ENCODE peak calls at places on chromosomes 4 and X, in seven cellular contexts. One of them, this sample, is unnamed.

GRCh38 chr4:38940476-38940875 is 72.9 kb downstream of the FAM114A1 start:
- DNase-seq in AG04450: no peak
- DNase-seq in epithelial cell of esophagus: no peak
- DNase-seq in stimulated activated CD4-positive, alpha-beta T cell treated with anti-CD3 and anti-CD28 coated beads, Interleukin-12 subunit alpha, Interleukin-12 subunit beta, amount 100 ng/mL, for 48 hours: no peak
- DNase-seq in NCI-H1092: no peak
- DNase-seq in cardiac muscle cell: no peak
- DNase-seq in HS-27A: no peak
- DNase-seq in this sample: no peak

GRCh38 chr4:14701389-14701788 is 300.9 kb upstream of the CPEB2 start:
- DNase-seq in AG04450: no peak
- DNase-seq in epithelial cell of esophagus: no peak
- DNase-seq in stimulated activated CD4-positive, alpha-beta T cell treated with anti-CD3 and anti-CD28 coated beads, Interleukin-12 subunit alpha, Interleukin-12 subunit beta, amount 100 ng/mL, for 48 hours: no peak
- DNase-seq in NCI-H1092: no peak
- DNase-seq in cardiac muscle cell: no peak
- DNase-seq in HS-27A: no peak
- DNase-seq in this sample: no peak

GRCh38 chr4:10704050-10704810 is 19.7 kb upstream of the CLNK start:
- DNase-seq in AG04450: no peak
- DNase-seq in epithelial cell of esophagus: no peak
- DNase-seq in stimulated activated CD4-positive, alpha-beta T cell treated with anti-CD3 and anti-CD28 coated beads, Interleukin-12 subunit alpha, Interleukin-12 subunit beta, amount 100 ng/mL, for 48 hours: no peak
- DNase-seq in NCI-H1092: no peak
- DNase-seq in cardiac muscle cell: no peak
- DNase-seq in HS-27A: no peak
- DNase-seq in this sample: no peak

GRCh38 chrX:39011454-39012204 is 210.4 kb downstream of the MID1IP1 start:
- DNase-seq in AG04450: no peak
- DNase-seq in epithelial cell of esophagus: peak
- DNase-seq in stimulated activated CD4-positive, alpha-beta T cell treated with anti-CD3 and anti-CD28 coated beads, Interleukin-12 subunit alpha, Interleukin-12 subunit beta, amount 100 ng/mL, for 48 hours: no peak
- DNase-seq in NCI-H1092: no peak
- DNase-seq in cardiac muscle cell: no peak
- DNase-seq in HS-27A: peak
- DNase-seq in this sample: no peak

GRCh38 chr4:8644461-8644891 is 51.9 kb downstream of the CPZ start:
- DNase-seq in AG04450: no peak
- DNase-seq in epithelial cell of esophagus: no peak
- DNase-seq in stimulated activated CD4-positive, alpha-beta T cell treated with anti-CD3 and anti-CD28 coated beads, Interleukin-12 subunit alpha, Interleukin-12 subunit beta, amount 100 ng/mL, for 48 hours: no peak
- DNase-seq in NCI-H1092: no peak
- DNase-seq in cardiac muscle cell: no peak
- DNase-seq in HS-27A: no peak
- DNase-seq in this sample: no peak

GRCh38 chr4:17889692-17890091 is 78.9 kb downstream of the NCAPG start:
- DNase-seq in AG04450: no peak
- DNase-seq in epithelial cell of esophagus: no peak
- DNase-seq in stimulated activated CD4-positive, alpha-beta T cell treated with anti-CD3 and anti-CD28 coated beads, Interleukin-12 subunit alpha, Interleukin-12 subunit beta, amount 100 ng/mL, for 48 hours: no peak
- DNase-seq in NCI-H1092: no peak
- DNase-seq in cardiac muscle cell: peak
- DNase-seq in HS-27A: no peak
- DNase-seq in this sample: no peak

GRCh38 chr4:40550900-40551546 is 78.6 kb downstream of the RBM47 start:
- DNase-seq in AG04450: no peak
- DNase-seq in epithelial cell of esophagus: peak
- DNase-seq in stimulated activated CD4-positive, alpha-beta T cell treated with anti-CD3 and anti-CD28 coated beads, Interleukin-12 subunit alpha, Interleukin-12 subunit beta, amount 100 ng/mL, for 48 hours: no peak
- DNase-seq in NCI-H1092: peak
- DNase-seq in cardiac muscle cell: peak
- DNase-seq in HS-27A: no peak
- DNase-seq in this sample: no peak

GRCh38 chr4:10656988-10657387 is 27.6 kb downstream of the CLNK start:
- DNase-seq in AG04450: no peak
- DNase-seq in epithelial cell of esophagus: peak
- DNase-seq in stimulated activated CD4-positive, alpha-beta T cell treated with anti-CD3 and anti-CD28 coated beads, Interleukin-12 subunit alpha, Interleukin-12 subunit beta, amount 100 ng/mL, for 48 hours: no peak
- DNase-seq in NCI-H1092: no peak
- DNase-seq in cardiac muscle cell: no peak
- DNase-seq in HS-27A: no peak
- DNase-seq in this sample: no peak

GRCh38 chr4:140049024-140049923 is 104.7 kb downstream of the MAML3 start:
- DNase-seq in AG04450: no peak
- DNase-seq in epithelial cell of esophagus: peak
- DNase-seq in stimulated activated CD4-positive, alpha-beta T cell treated with anti-CD3 and anti-CD28 coated beads, Interleukin-12 subunit alpha, Interleukin-12 subunit beta, amount 100 ng/mL, for 48 hours: peak
- DNase-seq in NCI-H1092: peak
- DNase-seq in cardiac muscle cell: peak
- DNase-seq in HS-27A: no peak
- DNase-seq in this sample: no peak

GRCh38 chrX:12128017-12128416 is 10.3 kb upstream of the FRMPD4 start:
- DNase-seq in AG04450: no peak
- DNase-seq in epithelial cell of esophagus: no peak
- DNase-seq in stimulated activated CD4-positive, alpha-beta T cell treated with anti-CD3 and anti-CD28 coated beads, Interleukin-12 subunit alpha, Interleukin-12 subunit beta, amount 100 ng/mL, for 48 hours: no peak
- DNase-seq in NCI-H1092: no peak
- DNase-seq in cardiac muscle cell: no peak
- DNase-seq in HS-27A: no peak
- DNase-seq in this sample: no peak

GRCh38 chr4:114563536-114564315 is 34.9 kb upstream of the UGT8 start:
- DNase-seq in AG04450: no peak
- DNase-seq in epithelial cell of esophagus: no peak
- DNase-seq in stimulated activated CD4-positive, alpha-beta T cell treated with anti-CD3 and anti-CD28 coated beads, Interleukin-12 subunit alpha, Interleukin-12 subunit beta, amount 100 ng/mL, for 48 hours: no peak
- DNase-seq in NCI-H1092: no peak
- DNase-seq in cardiac muscle cell: peak
- DNase-seq in HS-27A: no peak
- DNase-seq in this sample: no peak

This sample was measured in central memory CD8-positive, alpha-beta T cell.